ENCODE peak calls at places on chromosomes 12 and 14, in ten cellular contexts. A, M, D, U, G, Z, T, S, W and V are unnamed samples.
A peak's percentile ranks its signal among the peaks of the same experiment; 100 is the strongest.

GRCh38 chr14:29749327-29749726 is 178.3 kb downstream of the PRKD1 start:
- DNase-seq in A (no peak), M (peak; percentile 61), D (no peak), U (no peak), G (no peak), Z (no peak), T (no peak), S (no peak), W (no peak), V (no peak)

GRCh38 chr12:96094201-96094600 is 58.8 kb upstream of the LTA4H start:
- DNase-seq in A (no peak), M (no peak), D (peak; percentile 42), U (no peak), G (no peak), Z (no peak), T (peak; percentile 91), S (peak; percentile 20), W (no peak), V (no peak)

GRCh38 chr14:102159841-102160240 is 20.1 kb downstream of the WDR20 start:
- DNase-seq in A (no peak), M (no peak), D (no peak), U (no peak), G (no peak), Z (no peak), T (no peak), S (no peak), W (no peak), V (no peak)

GRCh38 chr12:110312581-110313360 is 31.7 kb downstream of the ATP2A2 start:
- DNase-seq in A (no peak), M (peak; percentile 85), D (no peak), U (no peak), G (no peak), Z (no peak), T (peak; percentile 75), S (no peak), W (no peak), V (no peak)

GRCh38 chr12:16606201-16606849 is 363 bp upstream of the LMO3 start:
- DNase-seq in A (peak; percentile 73), M (peak; percentile 65), D (peak; percentile 52), U (peak; percentile 49), G (no peak), Z (no peak), T (peak; percentile 25), S (no peak), W (peak; percentile 16), V (no peak)

GRCh38 chr12:59067068-59067467 is 146.8 kb upstream of the LRIG3 start:
- DNase-seq in A (no peak), M (peak; percentile 68), D (no peak), U (no peak), G (no peak), Z (no peak), T (peak; percentile 98), S (no peak), W (no peak), V (no peak)

GRCh38 chr12:77488041-77488620 is 342.6 kb upstream of the NAV3 start:
- DNase-seq in A (no peak), M (peak; percentile 13), D (no peak), U (no peak), G (no peak), Z (no peak), T (no peak), S (no peak), W (no peak), V (no peak)

GRCh38 chr12:123150804-123151678 is at the start of gene PITPNM2:
- DNase-seq in A (peak; percentile 87), M (peak; percentile 55), D (peak; percentile 46), U (peak; percentile 55), G (no peak), Z (peak; percentile 82), T (peak; percentile 57), S (peak; percentile 62), W (peak; percentile 43), V (peak; percentile 51)

GRCh38 chr12:151579-151978 is 62.4 kb downstream of the SLC6A12 start:
- DNase-seq in A (no peak), M (no peak), D (no peak), U (no peak), G (no peak), Z (no peak), T (no peak), S (no peak), W (no peak), V (no peak)

GRCh38 chr12:57730336-57731067 is 8.0 kb downstream of the AGAP2 start:
- DNase-seq in A (no peak), M (no peak), D (no peak), U (no peak), G (no peak), Z (no peak), T (no peak), S (no peak), W (no peak), V (no peak)

GRCh38 chr12:89162704-89163261 is 189.5 kb downstream of the DUSP6 start:
- DNase-seq in A (no peak), M (peak; percentile 99), D (no peak), U (no peak), G (peak; percentile 77), Z (no peak), T (peak; percentile 100), S (no peak), W (peak; percentile 18), V (no peak)

GRCh38 chr14:93788557-93789365 is 476 bp upstream of the PRIMA1 start:
- DNase-seq in A (peak; percentile 58), M (no peak), D (peak; percentile 69), U (peak; percentile 31), G (no peak), Z (no peak), T (peak; percentile 55), S (peak; percentile 18), W (peak; percentile 40), V (peak; percentile 66)

GRCh38 chr12:80186727-80187217 is 87.4 kb downstream of the OTOGL start:
- DNase-seq in A (no peak), M (peak; percentile 97), D (peak; percentile 37), U (peak; percentile 43), G (no peak), Z (no peak), T (peak; percentile 82), S (peak; percentile 59), W (peak; percentile 65), V (peak; percentile 42)

GRCh38 chr14:104436047-104436531 is 143.5 kb upstream of the C14orf180 start:
- DNase-seq in A (peak; percentile 79), M (peak; percentile 64), D (peak; percentile 16), U (no peak), G (peak; percentile 72), Z (no peak), T (no peak), S (peak; percentile 39), W (no peak), V (no peak)

GRCh38 chr12:53984901-53985357 is at the start of gene HOXC10:
- DNase-seq in A (peak; percentile 86), M (peak; percentile 73), D (peak; percentile 95), U (peak; percentile 76), G (no peak), Z (peak; percentile 69), T (peak; percentile 75), S (peak; percentile 91), W (no peak), V (peak; percentile 89)
- TF ChIP-seq CTCF in A (peak; percentile 33), M (peak; percentile 38), D (peak; percentile 76), U (peak; percentile 70), G (peak; percentile 32), Z (peak; percentile 44), T (peak; percentile 60), S (peak; percentile 68), W (no peak), V (peak; percentile 74)

DNA sequence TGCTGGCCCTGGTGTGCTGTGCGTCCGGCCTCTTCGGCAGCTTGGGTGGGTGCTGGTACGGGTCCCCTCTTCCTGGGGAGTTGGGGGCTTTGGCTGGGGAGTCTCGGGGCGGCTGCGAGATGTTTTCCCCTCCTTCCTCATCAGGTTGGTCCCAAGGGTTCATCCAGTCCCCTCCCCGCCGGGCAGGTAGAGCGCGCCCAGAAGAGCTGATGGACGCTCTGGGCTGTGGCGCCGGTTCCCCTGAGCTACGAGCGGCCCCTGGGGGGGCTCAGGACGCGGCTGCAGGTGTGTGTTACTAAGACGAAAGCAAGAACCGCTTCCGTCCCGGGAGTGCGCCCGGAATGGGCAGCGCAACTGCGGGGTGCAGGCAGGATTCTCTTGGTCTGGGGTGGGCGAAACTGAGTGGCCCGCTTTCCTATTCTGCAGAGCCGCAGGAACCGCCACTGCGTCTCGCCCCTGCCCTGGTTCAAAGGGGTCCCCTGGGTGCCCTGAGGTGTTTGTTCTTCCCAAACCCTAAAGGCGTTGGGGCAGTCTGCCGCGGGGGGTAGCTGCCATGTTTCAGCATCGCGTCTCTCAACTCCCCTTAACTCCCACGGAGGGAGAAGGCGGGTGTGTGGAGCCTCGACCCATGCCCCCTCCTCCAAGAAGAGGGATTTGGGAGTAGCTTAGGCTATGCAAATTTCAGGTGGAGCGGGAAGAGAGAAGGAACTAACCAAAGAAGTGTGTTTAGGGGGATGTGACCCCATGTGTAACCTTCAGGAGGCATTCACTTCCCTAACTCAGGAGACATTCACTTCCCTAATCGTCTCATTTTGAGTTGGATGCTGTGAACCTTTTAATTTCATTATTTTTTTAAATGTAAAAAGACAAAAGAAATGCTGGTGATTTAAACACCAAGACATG is 1.2 kb downstream of the SLC24A4 start:
- DNase-seq in A (no peak), M (no peak), D (peak; percentile 30), U (no peak), G (no peak), Z (no peak), T (peak; percentile 1), S (no peak), W (no peak), V (no peak)
- TF ChIP-seq CTCF in A (no peak), M (no peak), D (no peak), U (no peak), G (no peak), Z (no peak), T (no peak), S (no peak), W (no peak), V (no peak)

GRCh38 chr12:128823916-128824839 is at the start of gene SLC15A4:
- DNase-seq in A (peak; percentile 99), M (peak; percentile 90), D (peak; percentile 81), U (peak; percentile 90), G (peak; percentile 97), Z (peak; percentile 92), T (peak; percentile 91), S (peak; percentile 78), W (peak; percentile 97), V (peak; percentile 95)
- TF ChIP-seq CTCF in A (no peak), M (peak; percentile 25), D (no peak), U (peak; percentile 32), G (no peak), Z (no peak), T (no peak), S (no peak), W (no peak), V (no peak)

DNA sequence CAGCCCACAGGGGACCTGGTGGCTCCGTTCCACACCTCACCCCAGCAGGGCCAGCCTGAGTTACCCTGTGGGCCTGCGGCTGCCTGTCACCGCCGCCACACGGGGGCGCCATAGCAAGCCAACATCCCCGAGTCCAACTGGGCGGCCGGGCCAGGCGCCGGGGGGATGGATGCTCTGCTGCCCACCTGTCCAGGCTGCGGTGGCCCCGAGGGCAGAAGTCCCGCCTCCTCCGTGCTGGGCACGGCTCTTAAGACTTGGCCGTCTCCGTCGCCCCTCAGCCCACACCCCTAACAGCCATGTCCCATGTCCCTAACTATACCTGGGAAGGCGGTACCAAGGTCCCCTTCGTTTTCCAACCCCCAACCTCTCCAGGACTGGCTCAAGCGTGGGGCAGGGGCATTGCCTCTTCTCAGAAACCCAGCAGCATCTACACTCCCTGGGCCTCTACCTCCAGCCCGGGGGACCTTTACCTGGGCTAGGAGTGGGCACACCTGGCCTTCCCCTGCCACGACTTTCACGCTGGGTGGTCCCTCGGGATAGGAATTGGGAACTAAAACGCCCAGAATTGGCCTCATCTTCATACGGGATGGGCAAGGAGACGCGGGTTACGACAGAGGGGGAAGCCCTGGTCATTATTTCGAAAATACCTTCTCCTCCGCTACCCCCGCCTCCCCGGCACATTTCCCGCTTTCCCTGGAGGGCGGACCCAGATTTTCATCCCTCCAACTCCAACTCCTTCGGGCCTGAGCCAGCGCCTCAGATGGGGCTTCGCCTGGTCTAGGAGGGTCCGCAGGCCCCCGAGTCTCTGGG is 1.1 kb upstream of the CYP46A1 start:
- DNase-seq in A (peak; percentile 96), M (peak; percentile 65), D (peak; percentile 92), U (peak; percentile 88), G (peak; percentile 86), Z (peak; percentile 89), T (peak; percentile 60), S (peak; percentile 92), W (peak; percentile 72), V (peak; percentile 79)
- TF ChIP-seq CTCF in A (peak; percentile 94), M (peak; percentile 78), D (peak; percentile 92), U (peak; percentile 93), G (peak; percentile 87), Z (peak; percentile 93), T (peak; percentile 83), S (peak; percentile 89), W (peak; percentile 85), V (peak; percentile 92)